ENCODE peak calls at places on chromosomes 16 and 17, in eight cellular contexts. One of them, this sample, is unnamed.

GRCh38 chr17:45907720-45908395 is 13.5 kb downstream of the MAPT start:
- DNase-seq in sciatic nerve: no peak
- DNase-seq in HS-5: no peak
- DNase-seq in G401: no peak
- DNase-seq in RCC 7860: no peak
- DNase-seq in breast epithelium: no peak
- DNase-seq in uterus: no peak
- DNase-seq in Ammon's horn: no peak
- DNase-seq in this sample: no peak

GRCh38 chr17:65018612-65019290 is 37.8 kb downstream of the GNA13 start:
- DNase-seq in Ammon's horn: no peak
- DNase-seq in uterus: no peak
- DNase-seq in breast epithelium: no peak
- DNase-seq in RCC 7860: no peak
- DNase-seq in G401: peak; percentile 55
- DNase-seq in HS-5: no peak
- DNase-seq in sciatic nerve: no peak
- DNase-seq in this sample: no peak

GRCh38 chr16:80693553-80693952 is 110.8 kb downstream of the CDYL2 start:
- DNase-seq in RCC 7860: no peak
- DNase-seq in G401: no peak
- DNase-seq in Ammon's horn: no peak
- DNase-seq in breast epithelium: no peak
- DNase-seq in HS-5: no peak
- DNase-seq in sciatic nerve: no peak
- DNase-seq in uterus: no peak
- DNase-seq in this sample: no peak

GRCh38 chr17:9676742-9677387 is 31.5 kb downstream of the USP43 start:
- DNase-seq in uterus: no peak
- DNase-seq in breast epithelium: no peak
- DNase-seq in sciatic nerve: no peak
- DNase-seq in G401: no peak
- DNase-seq in RCC 7860: peak; percentile 97
- DNase-seq in Ammon's horn: no peak
- DNase-seq in HS-5: peak; percentile 77
- DNase-seq in this sample: no peak

GRCh38 chr16:28491080-28491969 is 549 bp downstream of the CLN3 start:
- DNase-seq in Ammon's horn: peak; percentile 27
- DNase-seq in uterus: peak; percentile 48
- DNase-seq in RCC 7860: no peak
- DNase-seq in HS-5: no peak
- DNase-seq in G401: peak; percentile 18
- DNase-seq in breast epithelium: no peak
- DNase-seq in sciatic nerve: peak; percentile 75
- DNase-seq in this sample: peak; percentile 35

GRCh38 chr16:67781548-67781921 is 24.8 kb downstream of the RANBP10 start:
- DNase-seq in sciatic nerve: no peak
- DNase-seq in breast epithelium: no peak
- DNase-seq in Ammon's horn: no peak
- DNase-seq in RCC 7860: no peak
- DNase-seq in HS-5: no peak
- DNase-seq in uterus: no peak
- DNase-seq in G401: no peak
- DNase-seq in this sample: no peak

GRCh38 chr16:2148714-2149629 is 547 bp downstream of the RAB26 start:
- DNase-seq in G401: peak; percentile 43
- DNase-seq in breast epithelium: no peak
- DNase-seq in RCC 7860: peak; percentile 4
- DNase-seq in Ammon's horn: no peak
- DNase-seq in uterus: no peak
- DNase-seq in sciatic nerve: no peak
- DNase-seq in HS-5: no peak
- DNase-seq in this sample: no peak

GRCh38 chr16:71383054-71383773 is 24.7 kb downstream of the CALB2 start:
- DNase-seq in uterus: no peak
- DNase-seq in HS-5: no peak
- DNase-seq in breast epithelium: no peak
- DNase-seq in RCC 7860: no peak
- DNase-seq in G401: no peak
- DNase-seq in Ammon's horn: peak; percentile 12
- DNase-seq in sciatic nerve: no peak
- DNase-seq in this sample: no peak

GRCh38 chr16:26688105-26688504 is 378.6 kb upstream of the C16orf82 start:
- DNase-seq in uterus: no peak
- DNase-seq in HS-5: no peak
- DNase-seq in RCC 7860: no peak
- DNase-seq in G401: no peak
- DNase-seq in Ammon's horn: peak; percentile 79
- DNase-seq in sciatic nerve: no peak
- DNase-seq in breast epithelium: no peak
- DNase-seq in this sample: no peak

GRCh38 chr16:21301895-21302291 is 23.8 kb upstream of the CRYM start:
- DNase-seq in G401: peak; percentile 14
- DNase-seq in breast epithelium: no peak
- DNase-seq in HS-5: no peak
- DNase-seq in RCC 7860: no peak
- DNase-seq in uterus: no peak
- DNase-seq in Ammon's horn: no peak
- DNase-seq in sciatic nerve: no peak
- DNase-seq in this sample: no peak

GRCh38 chr16:85360323-85361277 is 248.3 kb upstream of the CIBAR2 start:
- DNase-seq in Ammon's horn: no peak
- DNase-seq in HS-5: no peak
- DNase-seq in uterus: no peak
- DNase-seq in RCC 7860: no peak
- DNase-seq in sciatic nerve: no peak
- DNase-seq in breast epithelium: no peak
- DNase-seq in G401: no peak
- DNase-seq in this sample: no peak

GRCh38 chr17:5248821-5249479 is 14.3 kb upstream of the SCIMP start:
- DNase-seq in RCC 7860: no peak
- DNase-seq in uterus: no peak
- DNase-seq in breast epithelium: no peak
- DNase-seq in sciatic nerve: no peak
- DNase-seq in HS-5: no peak
- DNase-seq in G401: no peak
- DNase-seq in Ammon's horn: no peak
- DNase-seq in this sample: no peak

GRCh38 chr17:29771561-29771960 is 148.8 kb upstream of the CORO6 start:
- DNase-seq in uterus: no peak
- DNase-seq in G401: no peak
- DNase-seq in sciatic nerve: no peak
- DNase-seq in HS-5: no peak
- DNase-seq in RCC 7860: no peak
- DNase-seq in breast epithelium: no peak
- DNase-seq in Ammon's horn: no peak
- DNase-seq in this sample: no peak

GRCh38 chr17:6279659-6280058 is 155.3 kb downstream of the AIPL1 start:
- DNase-seq in RCC 7860: peak; percentile 30
- DNase-seq in HS-5: no peak
- DNase-seq in G401: peak; percentile 33
- DNase-seq in sciatic nerve: no peak
- DNase-seq in Ammon's horn: no peak
- DNase-seq in breast epithelium: no peak
- DNase-seq in uterus: no peak
- DNase-seq in this sample: peak; percentile 59

GRCh38 chr16:765971-766819 is 5.7 kb downstream of the MSLN start:
- DNase-seq in G401: no peak
- DNase-seq in RCC 7860: no peak
- DNase-seq in HS-5: no peak
- DNase-seq in breast epithelium: no peak
- DNase-seq in Ammon's horn: no peak
- DNase-seq in sciatic nerve: no peak
- DNase-seq in uterus: no peak
- DNase-seq in this sample: no peak

GRCh38 chr17:42680331-42680808 is 1.3 kb downstream of the CCR10 start:
- DNase-seq in HS-5: no peak
- DNase-seq in G401: peak; percentile 49
- DNase-seq in RCC 7860: peak; percentile 18
- DNase-seq in breast epithelium: no peak
- DNase-seq in sciatic nerve: no peak
- DNase-seq in uterus: peak; percentile 73
- DNase-seq in Ammon's horn: no peak
- DNase-seq in this sample: no peak

GRCh38 chr17:4743216-4743615 is 3.5 kb upstream of the CXCL16 start:
- DNase-seq in G401: no peak
- DNase-seq in breast epithelium: no peak
- DNase-seq in HS-5: no peak
- DNase-seq in Ammon's horn: no peak
- DNase-seq in sciatic nerve: no peak
- DNase-seq in uterus: no peak
- DNase-seq in RCC 7860: no peak
- DNase-seq in this sample: no peak

GRCh38 chr17:60077672-60078519 is 825 bp downstream of the HEATR6 start:
- DNase-seq in RCC 7860: no peak
- DNase-seq in uterus: no peak
- DNase-seq in breast epithelium: no peak
- DNase-seq in Ammon's horn: peak; percentile 25
- DNase-seq in G401: no peak
- DNase-seq in HS-5: no peak
- DNase-seq in sciatic nerve: no peak
- DNase-seq in this sample: no peak

GRCh38 chr16:68750243-68750642 is 13.2 kb downstream of the CDH1 start:
- DNase-seq in breast epithelium: no peak
- DNase-seq in sciatic nerve: no peak
- DNase-seq in HS-5: no peak
- DNase-seq in G401: no peak
- DNase-seq in uterus: no peak
- DNase-seq in Ammon's horn: no peak
- DNase-seq in RCC 7860: no peak
- DNase-seq in this sample: no peak

GRCh38 chr17:41403409-41404023 is 6.1 kb upstream of the KRT31 start:
- DNase-seq in G401: no peak
- DNase-seq in HS-5: peak; percentile 57
- DNase-seq in uterus: no peak
- DNase-seq in RCC 7860: no peak
- DNase-seq in breast epithelium: no peak
- DNase-seq in sciatic nerve: no peak
- DNase-seq in Ammon's horn: no peak
- DNase-seq in this sample: no peak

GRCh38 chr16:70529051-70529777 is 5.6 kb downstream of the SF3B3 start:
- DNase-seq in Ammon's horn: peak; percentile 25
- DNase-seq in uterus: no peak
- DNase-seq in HS-5: peak; percentile 41
- DNase-seq in breast epithelium: no peak
- DNase-seq in G401: peak; percentile 73
- DNase-seq in RCC 7860: peak; percentile 45
- DNase-seq in sciatic nerve: no peak
- DNase-seq in this sample: peak; percentile 63

GRCh38 chr17:45326566-45326965 is 9.7 kb upstream of the MAP3K14 start:
- DNase-seq in G401: no peak
- DNase-seq in uterus: no peak
- DNase-seq in RCC 7860: no peak
- DNase-seq in sciatic nerve: peak; percentile 31
- DNase-seq in HS-5: no peak
- DNase-seq in breast epithelium: no peak
- DNase-seq in Ammon's horn: no peak
- DNase-seq in this sample: no peak

GRCh38 chr16:84294196-84295142 is at the start of gene WFDC1:
- DNase-seq in Ammon's horn: peak; percentile 43
- DNase-seq in uterus: no peak
- DNase-seq in HS-5: no peak
- DNase-seq in breast epithelium: no peak
- DNase-seq in RCC 7860: no peak
- DNase-seq in G401: no peak
- DNase-seq in sciatic nerve: no peak
- DNase-seq in this sample: peak; percentile 17

GRCh38 chr17:142102-142661 is 4.8 kb downstream of the SCGB1C2 start:
- DNase-seq in RCC 7860: peak; percentile 3
- DNase-seq in HS-5: no peak
- DNase-seq in sciatic nerve: peak; percentile 56
- DNase-seq in Ammon's horn: no peak
- DNase-seq in G401: peak; percentile 51
- DNase-seq in uterus: peak; percentile 23
- DNase-seq in breast epithelium: peak; percentile 45
- DNase-seq in this sample: peak; percentile 37

GRCh38 chr16:48334325-48334724 is 50.9 kb downstream of the SIAH1 start:
- DNase-seq in uterus: no peak
- DNase-seq in breast epithelium: no peak
- DNase-seq in Ammon's horn: no peak
- DNase-seq in HS-5: no peak
- DNase-seq in RCC 7860: no peak
- DNase-seq in G401: no peak
- DNase-seq in sciatic nerve: no peak
- DNase-seq in this sample: no peak

GRCh38 chr17:4247981-4248388 is 15.8 kb downstream of the ANKFY1 start:
- DNase-seq in Ammon's horn: no peak
- DNase-seq in HS-5: no peak
- DNase-seq in RCC 7860: no peak
- DNase-seq in uterus: no peak
- DNase-seq in sciatic nerve: no peak
- DNase-seq in G401: no peak
- DNase-seq in breast epithelium: no peak
- DNase-seq in this sample: no peak

GRCh38 chr17:3918372-3919122 is 2.3 kb upstream of the P2RX1 start:
- DNase-seq in uterus: no peak
- DNase-seq in Ammon's horn: no peak
- DNase-seq in breast epithelium: no peak
- DNase-seq in sciatic nerve: no peak
- DNase-seq in HS-5: no peak
- DNase-seq in G401: no peak
- DNase-seq in RCC 7860: no peak
- DNase-seq in this sample: no peak

GRCh38 chr16:1335211-1335971 is 1.9 kb downstream of the BAIAP3 start:
- DNase-seq in G401: no peak
- DNase-seq in Ammon's horn: peak; percentile 47
- DNase-seq in sciatic nerve: no peak
- DNase-seq in breast epithelium: no peak
- DNase-seq in RCC 7860: no peak
- DNase-seq in HS-5: no peak
- DNase-seq in uterus: no peak
- DNase-seq in this sample: no peak